ENCODE peak calls at places on chromosomes 7 and 10, in eight cellular contexts. One of them, this sample, is unnamed.

GRCh38 chr7:1070544-1071342 is 17.2 kb upstream of the GPER1 start:
- DNase-seq in uterus: no peak
- DNase-seq in tibial artery: no peak
- DNase-seq in colonic mucosa: no peak
- DNase-seq in fibroblast of pulmonary artery: no peak
- DNase-seq in neural progenitor cell: no peak
- DNase-seq in epithelial cell of proximal tubule: no peak
- DNase-seq in fibroblast of the aortic adventitia: no peak
- DNase-seq in this sample: no peak

GRCh38 chr10:92573798-92574544 is at the start of gene IDE:
- DNase-seq in neural progenitor cell: peak; percentile 94
- DNase-seq in uterus: peak; percentile 79
- DNase-seq in fibroblast of pulmonary artery: peak; percentile 88
- DNase-seq in fibroblast of the aortic adventitia: peak; percentile 85
- DNase-seq in tibial artery: peak; percentile 78
- DNase-seq in colonic mucosa: peak; percentile 90
- DNase-seq in epithelial cell of proximal tubule: no peak
- DNase-seq in this sample: peak; percentile 92

GRCh38 chr10:31677198-31678138 is 251.2 kb downstream of the ARHGAP12 start:
- DNase-seq in fibroblast of the aortic adventitia: no peak
- DNase-seq in colonic mucosa: no peak
- DNase-seq in tibial artery: no peak
- DNase-seq in uterus: no peak
- DNase-seq in fibroblast of pulmonary artery: no peak
- DNase-seq in neural progenitor cell: peak; percentile 91
- DNase-seq in epithelial cell of proximal tubule: no peak
- DNase-seq in this sample: peak; percentile 44

GRCh38 chr7:16433568-16434122 is 12.3 kb upstream of the CRPPA start:
- DNase-seq in tibial artery: no peak
- DNase-seq in epithelial cell of proximal tubule: no peak
- DNase-seq in fibroblast of pulmonary artery: no peak
- DNase-seq in neural progenitor cell: no peak
- DNase-seq in fibroblast of the aortic adventitia: peak; percentile 37
- DNase-seq in uterus: no peak
- DNase-seq in colonic mucosa: no peak
- DNase-seq in this sample: peak; percentile 4

GRCh38 chr7:47807126-47807525 is 141.1 kb downstream of the PKD1L1 start:
- DNase-seq in colonic mucosa: no peak
- DNase-seq in uterus: no peak
- DNase-seq in neural progenitor cell: no peak
- DNase-seq in fibroblast of pulmonary artery: no peak
- DNase-seq in fibroblast of the aortic adventitia: no peak
- DNase-seq in epithelial cell of proximal tubule: no peak
- DNase-seq in tibial artery: peak; percentile 42
- DNase-seq in this sample: no peak

GRCh38 chr10:95289921-95290421 is 832 bp downstream of the PDLIM1 start:
- DNase-seq in tibial artery: no peak
- DNase-seq in uterus: no peak
- DNase-seq in fibroblast of the aortic adventitia: no peak
- DNase-seq in neural progenitor cell: no peak
- DNase-seq in colonic mucosa: no peak
- DNase-seq in fibroblast of pulmonary artery: no peak
- DNase-seq in epithelial cell of proximal tubule: no peak
- DNase-seq in this sample: no peak

GRCh38 chr10:95208702-95209391 is 14.8 kb downstream of the ACSM6 start:
- DNase-seq in uterus: no peak
- DNase-seq in colonic mucosa: no peak
- DNase-seq in tibial artery: no peak
- DNase-seq in epithelial cell of proximal tubule: no peak
- DNase-seq in neural progenitor cell: no peak
- DNase-seq in fibroblast of the aortic adventitia: peak; percentile 35
- DNase-seq in fibroblast of pulmonary artery: peak; percentile 28
- DNase-seq in this sample: peak; percentile 24

GRCh38 chr10:89053555-89053954 is 63.0 kb downstream of the FAS start:
- DNase-seq in fibroblast of pulmonary artery: no peak
- DNase-seq in uterus: no peak
- DNase-seq in tibial artery: no peak
- DNase-seq in neural progenitor cell: no peak
- DNase-seq in fibroblast of the aortic adventitia: peak; percentile 34
- DNase-seq in colonic mucosa: no peak
- DNase-seq in epithelial cell of proximal tubule: no peak
- DNase-seq in this sample: no peak

GRCh38 chr10:87038786-87039185 is 18.7 kb downstream of the FAM25A start:
- DNase-seq in fibroblast of pulmonary artery: no peak
- DNase-seq in epithelial cell of proximal tubule: no peak
- DNase-seq in uterus: no peak
- DNase-seq in tibial artery: no peak
- DNase-seq in fibroblast of the aortic adventitia: peak; percentile 22
- DNase-seq in neural progenitor cell: no peak
- DNase-seq in colonic mucosa: no peak
- DNase-seq in this sample: no peak

GRCh38 chr10:3395041-3395440 is 222.5 kb upstream of the PITRM1 start:
- DNase-seq in colonic mucosa: no peak
- DNase-seq in fibroblast of the aortic adventitia: no peak
- DNase-seq in epithelial cell of proximal tubule: no peak
- DNase-seq in tibial artery: no peak
- DNase-seq in fibroblast of pulmonary artery: no peak
- DNase-seq in neural progenitor cell: no peak
- DNase-seq in uterus: no peak
- DNase-seq in this sample: no peak

GRCh38 chr10:15393417-15393816 is 22.3 kb upstream of the FAM171A1 start:
- DNase-seq in tibial artery: no peak
- DNase-seq in neural progenitor cell: no peak
- DNase-seq in epithelial cell of proximal tubule: no peak
- DNase-seq in uterus: no peak
- DNase-seq in fibroblast of pulmonary artery: no peak
- DNase-seq in colonic mucosa: no peak
- DNase-seq in fibroblast of the aortic adventitia: no peak
- DNase-seq in this sample: no peak

GRCh38 chr7:28687631-28688030 is 270.5 kb downstream of the TRIL start:
- DNase-seq in fibroblast of the aortic adventitia: no peak
- DNase-seq in epithelial cell of proximal tubule: no peak
- DNase-seq in fibroblast of pulmonary artery: no peak
- DNase-seq in uterus: no peak
- DNase-seq in tibial artery: no peak
- DNase-seq in colonic mucosa: no peak
- DNase-seq in neural progenitor cell: no peak
- DNase-seq in this sample: no peak

GRCh38 chr10:4246881-4247358 is 461.9 kb upstream of the KLF6 start:
- DNase-seq in colonic mucosa: no peak
- DNase-seq in tibial artery: no peak
- DNase-seq in epithelial cell of proximal tubule: no peak
- DNase-seq in uterus: no peak
- DNase-seq in fibroblast of pulmonary artery: peak; percentile 90
- DNase-seq in fibroblast of the aortic adventitia: peak; percentile 97
- DNase-seq in neural progenitor cell: no peak
- DNase-seq in this sample: peak; percentile 97

GRCh38 chr10:133123050-133123745 is 35.5 kb downstream of the ADGRA1 start:
- DNase-seq in fibroblast of pulmonary artery: no peak
- DNase-seq in epithelial cell of proximal tubule: no peak
- DNase-seq in uterus: no peak
- DNase-seq in neural progenitor cell: no peak
- DNase-seq in colonic mucosa: no peak
- DNase-seq in tibial artery: no peak
- DNase-seq in fibroblast of the aortic adventitia: no peak
- DNase-seq in this sample: no peak

GRCh38 chr10:99849057-99849456 is 66.6 kb downstream of the ABCC2 start:
- DNase-seq in uterus: no peak
- DNase-seq in epithelial cell of proximal tubule: no peak
- DNase-seq in tibial artery: no peak
- DNase-seq in fibroblast of the aortic adventitia: no peak
- DNase-seq in neural progenitor cell: no peak
- DNase-seq in colonic mucosa: no peak
- DNase-seq in fibroblast of pulmonary artery: no peak
- DNase-seq in this sample: no peak

GRCh38 chr10:19819419-19820033 is 3.3 kb downstream of the PLXDC2 start:
- DNase-seq in uterus: peak; percentile 60
- DNase-seq in fibroblast of the aortic adventitia: peak; percentile 66
- DNase-seq in epithelial cell of proximal tubule: no peak
- DNase-seq in neural progenitor cell: peak; percentile 38
- DNase-seq in colonic mucosa: peak; percentile 71
- DNase-seq in fibroblast of pulmonary artery: peak; percentile 76
- DNase-seq in tibial artery: peak; percentile 59
- DNase-seq in this sample: peak; percentile 66

GRCh38 chr7:43758029-43758860 is at the start of gene BLVRA:
- DNase-seq in uterus: peak; percentile 62
- DNase-seq in fibroblast of pulmonary artery: peak; percentile 42
- DNase-seq in tibial artery: peak; percentile 62
- DNase-seq in neural progenitor cell: peak; percentile 82
- DNase-seq in epithelial cell of proximal tubule: no peak
- DNase-seq in colonic mucosa: peak; percentile 63
- DNase-seq in fibroblast of the aortic adventitia: peak; percentile 29
- DNase-seq in this sample: peak; percentile 23

GRCh38 chr10:69009360-69009759 is 20.8 kb downstream of the KIFBP start:
- DNase-seq in tibial artery: no peak
- DNase-seq in neural progenitor cell: no peak
- DNase-seq in epithelial cell of proximal tubule: no peak
- DNase-seq in colonic mucosa: no peak
- DNase-seq in fibroblast of the aortic adventitia: peak; percentile 95
- DNase-seq in uterus: no peak
- DNase-seq in fibroblast of pulmonary artery: peak; percentile 87
- DNase-seq in this sample: no peak

GRCh38 chr10:70927221-70927943 is 39.0 kb upstream of the PCBD1 start:
- DNase-seq in tibial artery: no peak
- DNase-seq in colonic mucosa: no peak
- DNase-seq in uterus: no peak
- DNase-seq in epithelial cell of proximal tubule: no peak
- DNase-seq in fibroblast of the aortic adventitia: peak; percentile 63
- DNase-seq in fibroblast of pulmonary artery: peak; percentile 25
- DNase-seq in neural progenitor cell: no peak
- DNase-seq in this sample: no peak

GRCh38 chr7:22387583-22387982 is 30.6 kb upstream of the RAPGEF5 start:
- DNase-seq in neural progenitor cell: no peak
- DNase-seq in epithelial cell of proximal tubule: no peak
- DNase-seq in fibroblast of the aortic adventitia: peak; percentile 91
- DNase-seq in tibial artery: peak; percentile 62
- DNase-seq in colonic mucosa: no peak
- DNase-seq in fibroblast of pulmonary artery: peak; percentile 31
- DNase-seq in uterus: no peak
- DNase-seq in this sample: peak; percentile 73

GRCh38 chr10:49539320-49539885 is 482 bp upstream of the ERCC6 start:
- DNase-seq in fibroblast of the aortic adventitia: peak; percentile 78
- DNase-seq in neural progenitor cell: peak; percentile 34
- DNase-seq in uterus: peak; percentile 31
- DNase-seq in tibial artery: peak; percentile 39
- DNase-seq in epithelial cell of proximal tubule: no peak
- DNase-seq in fibroblast of pulmonary artery: peak; percentile 84
- DNase-seq in colonic mucosa: peak; percentile 58
- DNase-seq in this sample: peak; percentile 68

GRCh38 chr7:87574630-87575029 is 26.1 kb downstream of the ABCB1 start:
- DNase-seq in tibial artery: no peak
- DNase-seq in uterus: no peak
- DNase-seq in colonic mucosa: no peak
- DNase-seq in epithelial cell of proximal tubule: no peak
- DNase-seq in fibroblast of the aortic adventitia: peak; percentile 9
- DNase-seq in fibroblast of pulmonary artery: peak; percentile 12
- DNase-seq in neural progenitor cell: no peak
- DNase-seq in this sample: peak; percentile 60

GRCh38 chr7:151166629-151167196 is 781 bp downstream of the GBX1 start:
- DNase-seq in fibroblast of pulmonary artery: no peak
- DNase-seq in colonic mucosa: no peak
- DNase-seq in tibial artery: no peak
- DNase-seq in neural progenitor cell: no peak
- DNase-seq in uterus: no peak
- DNase-seq in fibroblast of the aortic adventitia: no peak
- DNase-seq in epithelial cell of proximal tubule: no peak
- DNase-seq in this sample: no peak
- H3K4me3 ChIP-seq in fibroblast of pulmonary artery: no peak overlapping the region
- H3K4me3 ChIP-seq in colonic mucosa: peak overlapping the region; percentile 40
- H3K4me3 ChIP-seq in tibial artery: peak overlapping the region; percentile 31
- H3K4me3 ChIP-seq in neural progenitor cell: peak overlapping the region; percentile 64
- H3K4me3 ChIP-seq in uterus: no peak overlapping the region
- H3K4me3 ChIP-seq in fibroblast of the aortic adventitia: no peak overlapping the region
- H3K4me3 ChIP-seq in epithelial cell of proximal tubule: peak overlapping the region; percentile 18
- H3K4me3 ChIP-seq in this sample: no peak overlapping the region

DNA sequence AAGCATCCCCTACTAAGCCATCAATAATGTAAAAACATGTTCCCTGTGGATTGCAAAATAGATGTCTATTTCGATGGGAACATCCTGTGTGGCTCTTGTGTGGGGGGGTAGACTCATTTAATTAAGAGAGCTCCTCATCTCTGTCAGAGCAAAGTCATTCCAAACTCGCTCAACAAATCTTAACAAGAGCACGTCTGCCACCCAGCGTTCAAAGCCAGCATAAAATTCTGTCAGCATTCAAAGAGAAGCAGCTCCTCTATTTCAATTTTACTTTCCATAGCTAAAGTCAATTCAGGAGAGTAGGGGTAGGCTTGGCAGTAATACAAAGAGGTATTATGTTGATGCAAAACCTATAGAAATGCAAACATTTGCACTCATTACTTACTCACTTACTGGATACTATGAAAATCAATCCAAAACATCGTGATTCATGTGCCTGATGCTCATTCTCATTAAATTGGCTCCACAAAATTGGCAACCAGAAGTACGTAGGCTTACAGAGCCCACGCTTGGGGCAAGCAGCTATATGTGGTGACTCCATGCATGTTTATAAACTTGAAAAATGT is 114.9 kb downstream of the IPMK start:
- DNase-seq in fibroblast of pulmonary artery: peak; percentile 76
- DNase-seq in fibroblast of the aortic adventitia: peak; percentile 72
- DNase-seq in epithelial cell of proximal tubule: no peak
- DNase-seq in tibial artery: no peak
- DNase-seq in neural progenitor cell: peak; percentile 73
- DNase-seq in uterus: peak; percentile 13
- DNase-seq in colonic mucosa: peak; percentile 59
- DNase-seq in this sample: peak; percentile 68
- TF ChIP-seq CTCF in fibroblast of pulmonary artery: peak; percentile 76
- TF ChIP-seq CTCF in fibroblast of the aortic adventitia: peak; percentile 76
- TF ChIP-seq CTCF in epithelial cell of proximal tubule: peak; percentile 74
- TF ChIP-seq CTCF in tibial artery: peak; percentile 37
- TF ChIP-seq CTCF in neural progenitor cell: peak; percentile 74
- TF ChIP-seq CTCF in uterus: no peak
- TF ChIP-seq CTCF in colonic mucosa: peak; percentile 49
- TF ChIP-seq CTCF in this sample: peak; percentile 70

GRCh38 chr10:16519908-16520861 is 1.5 kb downstream of the C1QL3 start:
- DNase-seq in fibroblast of pulmonary artery: no peak
- DNase-seq in tibial artery: no peak
- DNase-seq in epithelial cell of proximal tubule: no peak
- DNase-seq in fibroblast of the aortic adventitia: no peak
- DNase-seq in uterus: no peak
- DNase-seq in colonic mucosa: no peak
- DNase-seq in neural progenitor cell: peak; percentile 35
- DNase-seq in this sample: no peak
- H3K4me3 ChIP-seq in fibroblast of pulmonary artery: no peak overlapping the region
- H3K4me3 ChIP-seq in tibial artery: peak overlapping the region; percentile 49
- H3K4me3 ChIP-seq in epithelial cell of proximal tubule: peak overlapping the region; percentile 44
- H3K4me3 ChIP-seq in fibroblast of the aortic adventitia: no peak overlapping the region
- H3K4me3 ChIP-seq in uterus: no peak overlapping the region
- H3K4me3 ChIP-seq in colonic mucosa: peak overlapping the region; percentile 33
- H3K4me3 ChIP-seq in neural progenitor cell: peak overlapping the region; percentile 82
- H3K4me3 ChIP-seq in this sample: no peak overlapping the region

DNA sequence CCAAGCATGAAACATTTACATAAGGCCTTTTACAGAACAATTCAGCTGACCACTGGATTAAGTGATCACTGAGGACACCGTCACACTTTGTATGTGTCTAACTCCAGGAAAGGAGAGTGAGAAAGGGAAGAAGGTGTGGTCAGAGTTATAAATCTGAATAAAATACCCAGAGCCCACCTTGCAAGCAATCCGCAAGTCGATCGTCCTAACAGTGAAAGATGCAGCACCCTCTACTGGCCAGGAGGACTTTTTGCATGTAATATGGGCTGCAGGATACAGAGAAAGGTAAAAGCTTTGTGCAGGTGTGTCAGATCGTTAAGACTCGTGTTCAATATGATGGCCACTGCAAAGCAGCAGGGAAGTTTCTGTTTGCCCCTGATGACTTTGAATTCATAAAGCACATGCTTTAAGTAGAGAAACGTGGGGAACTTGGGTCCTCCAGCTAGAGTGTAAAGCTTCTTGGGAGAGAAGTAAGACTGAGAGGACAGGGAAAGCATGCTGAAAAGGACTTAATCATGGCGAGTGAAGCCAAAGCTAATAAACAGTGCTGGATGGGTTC is 68.5 kb upstream of the BMPER start:
- DNase-seq in fibroblast of pulmonary artery: no peak
- DNase-seq in neural progenitor cell: no peak
- DNase-seq in colonic mucosa: no peak
- DNase-seq in uterus: no peak
- DNase-seq in tibial artery: no peak
- DNase-seq in fibroblast of the aortic adventitia: no peak
- DNase-seq in epithelial cell of proximal tubule: no peak
- DNase-seq in this sample: no peak
- TF ChIP-seq CTCF in fibroblast of pulmonary artery: no peak
- TF ChIP-seq CTCF in neural progenitor cell: peak; percentile 40
- TF ChIP-seq CTCF in colonic mucosa: no peak
- TF ChIP-seq CTCF in uterus: no peak
- TF ChIP-seq CTCF in tibial artery: no peak
- TF ChIP-seq CTCF in fibroblast of the aortic adventitia: peak; percentile 23
- TF ChIP-seq CTCF in epithelial cell of proximal tubule: peak; percentile 50
- TF ChIP-seq CTCF in this sample: peak; percentile 28